ENCODE peak calls at places on chromosome 4, in eight cellular contexts. E is osteocyte; V is adrenal gland; U is endothelial cell; C is OCI-LY7; M is AG08395; W is activated naive CD4-positive, alpha-beta T cell treated with anti-CD3 and anti-CD28 coated beads, Interleukin-2, amount 10 ng/mL, durations not matched to agents 7 days and 5 days; Y is activated T-helper 1 cell treated with Interleukin-2 at 50 U/mL for 16 hours. J is an unnamed sample.

GRCh38 chr4:39036172-39036571 is 4.0 kb upstream of the TMEM156 start:
- DNase-seq in M (no peak), W (no peak), C (no peak), Y (no peak), V (no peak), U (no peak), E (no peak), J (no peak)

GRCh38 chr4:42519803-42520417 is 122.6 kb downstream of the SHISA3 start:
- DNase-seq in Y (no peak), V (peak; percentile 73), E (no peak), M (peak; percentile 58), C (peak; percentile 68), W (peak; percentile 57), U (peak; percentile 69), J (peak; percentile 66)

GRCh38 chr4:76896731-76897521 is 1.0 kb downstream of the SOWAHB start:
- DNase-seq in V (no peak), E (no peak), C (no peak), M (peak; percentile 18), W (peak; percentile 41), U (peak; percentile 58), Y (peak; percentile 19), J (peak; percentile 27)

GRCh38 chr4:43587746-43588145 is 695.2 kb downstream of the GRXCR1 start:
- DNase-seq in V (no peak), E (no peak), M (no peak), Y (no peak), W (no peak), C (no peak), U (no peak), J (no peak)

GRCh38 chr4:73599182-73599581 is 21.1 kb downstream of the RASSF6 start:
- DNase-seq in Y (no peak), M (peak; percentile 4), U (no peak), V (no peak), W (no peak), C (peak; percentile 65), E (no peak), J (no peak)

GRCh38 chr4:87275311-87275710 is 47.4 kb downstream of the HSD17B13 start:
- DNase-seq in V (no peak), U (no peak), W (no peak), M (no peak), C (no peak), E (no peak), Y (no peak), J (no peak)

GRCh38 chr4:165971446-165971845 is 98.4 kb downstream of the TLL1 start:
- DNase-seq in M (no peak), Y (no peak), V (no peak), C (no peak), W (no peak), E (no peak), U (no peak), J (no peak)

GRCh38 chr4:119299221-119300071 is 22.5 kb downstream of the FABP2 start:
- DNase-seq in W (no peak), U (no peak), M (peak; percentile 4), C (peak; percentile 62), Y (no peak), V (no peak), E (no peak), J (no peak)

GRCh38 chr4:145320269-145320668 is 139.9 kb upstream of the OTUD4 start:
- DNase-seq in M (peak; percentile 20), W (no peak), V (no peak), Y (no peak), C (no peak), E (no peak), U (no peak), J (no peak)

GRCh38 chr4:171846232-171846631 is 33.0 kb downstream of the GALNTL6 start:
- DNase-seq in Y (no peak), U (peak; percentile 82), V (peak; percentile 56), C (peak; percentile 14), M (peak; percentile 50), E (no peak), W (no peak), J (peak; percentile 21)

GRCh38 chr4:8653326-8654000 is 60.9 kb downstream of the CPZ start:
- DNase-seq in Y (no peak), V (no peak), W (no peak), M (no peak), C (no peak), E (no peak), U (no peak), J (no peak)

GRCh38 chr4:7291372-7292135 is 99.2 kb downstream of the SORCS2 start:
- DNase-seq in M (peak; percentile 57), U (no peak), V (peak; percentile 29), C (no peak), E (no peak), W (no peak), Y (no peak), J (no peak)